ENCODE peak calls at places on chromosome 1, in seven cellular contexts. C, B, P, X, Q, I and S are unnamed samples.

GRCh38 chr1:42046772-42047552 is 106.2 kb upstream of the GUCA2B start:
- DNase-seq in C (no peak), B (no peak), P (no peak), X (no peak), Q (no peak), I (no peak), S (peak)

GRCh38 chr1:7218210-7218832 is 433.1 kb downstream of the CAMTA1 start:
- DNase-seq in C (peak), B (no peak), P (peak), X (no peak), Q (no peak), I (peak), S (peak)

GRCh38 chr1:223022641-223023473 is 120.2 kb downstream of the TLR5 start:
- DNase-seq in C (no peak), B (no peak), P (no peak), X (no peak), Q (no peak), I (no peak), S (peak)

GRCh38 chr1:59399642-59400041 is 102.7 kb downstream of the FGGY start:
- DNase-seq in C (no peak), B (no peak), P (no peak), X (no peak), Q (no peak), I (no peak), S (no peak)

GRCh38 chr1:92752719-92753118 is 32.2 kb downstream of the EVI5 start:
- DNase-seq in C (peak), B (no peak), P (no peak), X (no peak), Q (no peak), I (no peak), S (no peak)

GRCh38 chr1:54791880-54792522 is 9.1 kb downstream of the TTC22 start:
- DNase-seq in C (peak), B (no peak), P (no peak), X (no peak), Q (no peak), I (peak), S (peak)

GRCh38 chr1:71706030-71706671 is 576.2 kb downstream of the NEGR1 start:
- DNase-seq in C (no peak), B (no peak), P (no peak), X (no peak), Q (no peak), I (no peak), S (peak)

GRCh38 chr1:244118087-244118761 is 67.1 kb downstream of the ZBTB18 start:
- DNase-seq in C (no peak), B (no peak), P (no peak), X (no peak), Q (no peak), I (no peak), S (no peak)

GRCh38 chr1:51906306-51907078 is 28.0 kb upstream of the NRDC start:
- DNase-seq in C (peak), B (no peak), P (no peak), X (no peak), Q (no peak), I (no peak), S (no peak)

GRCh38 chr1:81583878-81584277 is 216.9 kb upstream of the ADGRL2 start:
- DNase-seq in C (no peak), B (no peak), P (no peak), X (no peak), Q (no peak), I (no peak), S (no peak)

GRCh38 chr1:77506771-77507170 is 175.7 kb downstream of the ZZZ3 start:
- DNase-seq in C (no peak), B (no peak), P (no peak), X (no peak), Q (no peak), I (no peak), S (no peak)

GRCh38 chr1:54107131-54107530 is 45.7 kb downstream of the CDCP2 start:
- DNase-seq in C (peak), B (no peak), P (no peak), X (no peak), Q (no peak), I (no peak), S (peak)

GRCh38 chr1:40783001-40783905 is at the start of gene KCNQ4:
- DNase-seq in C (peak), B (no peak), P (peak), X (no peak), Q (no peak), I (no peak), S (peak)

GRCh38 chr1:152926091-152926490 is 17.7 kb downstream of the IVL start:
- DNase-seq in C (peak), B (no peak), P (no peak), X (no peak), Q (no peak), I (no peak), S (no peak)